ENCODE peak calls at places on chromosomes 2 and 18, in ten cellular contexts. Y is kidney, K is GM12865, A is AG10803, B is endothelial cell, E is right cardiac atrium, Q is KBM-7, R is SW480, U is skeletal muscle cell, J is HepG2. O is an unnamed sample.

GRCh38 chr2:133415210-133415876 is 152.9 kb downstream of the NCKAP5 start:
- DNase-seq in R (no peak), Y (no peak), B (no peak), J (no peak), U (no peak), A (peak), K (no peak), Q (no peak), E (peak), O (no peak)

GRCh38 chr2:101400048-101400447 is 12.7 kb upstream of the CREG2 start:
- DNase-seq in J (no peak), K (no peak), E (no peak), B (no peak), U (no peak), A (no peak), R (no peak), Q (peak), Y (no peak), O (no peak)

GRCh38 chr18:58866261-58867232 is 1.9 kb downstream of the ZNF532 start:
- DNase-seq in A (no peak), K (no peak), B (no peak), Q (no peak), R (no peak), E (no peak), Y (no peak), U (no peak), J (no peak), O (no peak)

GRCh38 chr2:176129013-176129796 is at the start of gene HOXD8:
- DNase-seq in A (peak), Q (no peak), K (no peak), B (peak), E (no peak), J (no peak), R (peak), U (peak), Y (peak), O (no peak)

GRCh38 chr2:29398384-29399237 is 283.4 kb downstream of the CLIP4 start:
- DNase-seq in R (no peak), Y (no peak), A (no peak), Q (no peak), E (no peak), U (peak), J (no peak), K (no peak), B (no peak), O (no peak)

GRCh38 chr2:217512728-217513127 is 490.1 kb downstream of the TNS1 start:
- DNase-seq in R (no peak), E (no peak), Y (no peak), J (no peak), B (no peak), Q (no peak), K (no peak), A (no peak), U (no peak), O (no peak)

GRCh38 chr2:37563375-37564011 is 107.9 kb downstream of the CDC42EP3 start:
- DNase-seq in A (peak), R (no peak), U (no peak), Y (no peak), Q (no peak), E (no peak), J (no peak), K (no peak), B (no peak), O (no peak)

GRCh38 chr2:64000630-64001381 is 18.4 kb downstream of the VPS54 start:
- DNase-seq in Q (no peak), U (no peak), A (no peak), B (no peak), J (no peak), Y (no peak), E (no peak), R (no peak), K (no peak), O (no peak)

GRCh38 chr2:121368841-121369240 is 83.8 kb upstream of the TFCP2L1 start:
- DNase-seq in K (no peak), E (no peak), U (no peak), A (no peak), B (no peak), R (no peak), Q (no peak), J (no peak), Y (no peak), O (no peak)

GRCh38 chr2:234957533-234958135 is 5.8 kb downstream of the SH3BP4 start:
- DNase-seq in K (no peak), Y (peak), R (no peak), E (no peak), U (peak), A (peak), J (no peak), Q (no peak), B (no peak), O (no peak)

GRCh38 chr2:233832869-233833812 is 21.2 kb downstream of the HJURP start:
- DNase-seq in K (peak), B (peak), A (no peak), Y (peak), E (no peak), U (no peak), J (peak), Q (peak), R (peak), O (no peak)

GRCh38 chr2:226631671-226632070 is 167.9 kb downstream of the IRS1 start:
- DNase-seq in A (no peak), B (no peak), J (no peak), Q (no peak), Y (no peak), E (no peak), R (no peak), U (no peak), K (no peak), O (no peak)

GRCh38 chr2:19426144-19426543 is 67.7 kb upstream of the OSR1 start:
- DNase-seq in Y (no peak), B (no peak), K (no peak), Q (no peak), E (no peak), J (no peak), R (no peak), U (no peak), A (no peak), O (no peak)

GRCh38 chr2:96957299-96957698 is 29.1 kb downstream of the FAM178B start:
- DNase-seq in U (no peak), Y (no peak), A (no peak), Q (no peak), K (no peak), E (no peak), R (peak), B (no peak), J (no peak), O (peak)

GRCh38 chr2:26848336-26849055 is 564 bp downstream of the DPYSL5 start:
- DNase-seq in R (peak), Q (no peak), U (no peak), J (no peak), Y (peak), B (peak), E (peak), A (no peak), K (no peak), O (peak)

GRCh38 chr18:13137939-13138821 is 80.4 kb upstream of the LDLRAD4 start:
- DNase-seq in K (peak), U (no peak), J (peak), Y (no peak), Q (peak), E (peak), B (no peak), A (peak), R (peak), O (no peak)

GRCh38 chr2:197286805-197287595 is 23.6 kb downstream of the ANKRD44 start:
- DNase-seq in E (peak), B (no peak), K (peak), R (no peak), Y (no peak), Q (no peak), U (peak), A (peak), J (peak), O (peak)

GRCh38 chr2:54708584-54709340 is 14.7 kb upstream of the EML6 start:
- DNase-seq in E (peak), K (no peak), B (peak), U (no peak), A (peak), Y (peak), J (no peak), Q (no peak), R (peak), O (peak)

GRCh38 chr2:80168037-80168436 is 136.5 kb downstream of the LRRTM1 start:
- DNase-seq in E (no peak), B (no peak), Y (no peak), R (no peak), A (no peak), J (no peak), U (no peak), Q (no peak), K (no peak), O (no peak)

GRCh38 chr2:111702119-111702808 is 181.7 kb downstream of the ANAPC1 start:
- DNase-seq in Y (no peak), U (no peak), R (peak), A (peak), J (peak), K (peak), E (peak), Q (peak), B (peak), O (no peak)

GRCh38 chr18:38367473-38367872 is 801.9 kb upstream of the CELF4 start:
- DNase-seq in E (no peak), R (no peak), Y (no peak), J (no peak), K (no peak), U (no peak), B (no peak), Q (no peak), A (no peak), O (no peak)